ENCODE peak calls at places on chromosomes 11 and 22, in eight cellular contexts. H is tibial artery, I is IMR-90, X is A549, U is mucosa of descending colon, S is body of pancreas, G is left ventricle myocardium inferior, O is cardiac muscle cell. N is an unnamed sample. For H3K4me1, the result is how much of the 10 kb centered on the place peaks cover.

GRCh38 chr11:119702261-119702591 is 26.8 kb downstream of the NECTIN1 start:
- DNase-seq in S (no peak), H (no peak), I (peak), G (no peak), X (no peak), O (no peak), U (no peak), N (no peak)

GRCh38 chr22:19595532-19595931 is 71.3 kb upstream of the CLDN5 start:
- DNase-seq in U (no peak), H (no peak), O (no peak), I (no peak), G (no peak), X (no peak), S (no peak), N (no peak)

GRCh38 chr11:75563978-75564552 is 2.0 kb downstream of the SERPINH1 start:
- DNase-seq in I (peak), H (peak), X (no peak), O (peak), S (no peak), U (peak), G (peak), N (no peak)

GRCh38 chr11:59901306-59901705 is 22.7 kb downstream of the OOSP3 start:
- DNase-seq in G (no peak), H (no peak), S (no peak), U (no peak), O (no peak), I (no peak), X (peak), N (no peak)

GRCh38 chr11:128624269-128625170 is 37.2 kb upstream of the ETS1 start:
- DNase-seq in X (no peak), O (no peak), H (no peak), S (peak), I (no peak), U (peak), G (no peak), N (no peak)

GRCh38 chr11:32456864-32457263 is 21.5 kb upstream of the WT1 start:
- DNase-seq in G (no peak), S (no peak), H (no peak), O (no peak), I (no peak), U (no peak), X (no peak), N (no peak)

GRCh38 chr22:46025973-46026906 is 49.3 kb upstream of the WNT7B start:
- DNase-seq in O (no peak), G (peak), H (peak), X (no peak), S (peak), I (no peak), U (no peak), N (no peak)

GRCh38 chr11:74283580-74284180 is 27.8 kb downstream of the P4HA3 start:
- DNase-seq in H (no peak), I (no peak), G (no peak), O (no peak), X (peak), S (no peak), U (no peak), N (no peak)

GRCh38 chr11:100397401-100397800 is 289.7 kb upstream of the ARHGAP42 start:
- DNase-seq in I (no peak), S (no peak), H (no peak), U (no peak), X (no peak), O (no peak), G (no peak), N (no peak)

GRCh38 chr11:33536178-33536577 is 164.4 kb downstream of the C11orf91 start:
- DNase-seq in U (no peak), X (no peak), S (no peak), I (no peak), G (no peak), H (no peak), O (no peak), N (no peak)

GRCh38 chr11:12674936-12675696 is 895 bp downstream of the TEAD1 start:
- DNase-seq in S (peak), X (no peak), H (peak), I (no peak), O (peak), G (peak), U (no peak), N (no peak)

GRCh38 chr11:2377511-2378443 is 667 bp downstream of the CD81 start:
- DNase-seq in I (peak), G (peak), H (peak), S (peak), O (peak), U (peak), X (peak), N (no peak)

GRCh38 chr11:122612123-122612824 is 43.2 kb upstream of the UBASH3B start:
- DNase-seq in I (no peak), U (no peak), H (no peak), O (no peak), S (no peak), X (no peak), G (no peak), N (no peak)

GRCh38 chr11:46246514-46246913 is 30.9 kb upstream of the CREB3L1 start:
- DNase-seq in O (no peak), S (no peak), U (no peak), G (no peak), X (no peak), H (no peak), I (peak), N (no peak)

GRCh38 chr22:47296405-47297260 is 534.2 kb downstream of the TBC1D22A start:
- DNase-seq in U (no peak), X (no peak), S (no peak), G (no peak), O (no peak), I (no peak), H (no peak), N (no peak)

GRCh38 chr11:18844753-18845367 is 53.3 kb upstream of the PTPN5 start:
- DNase-seq in I (peak), U (no peak), G (no peak), S (no peak), O (peak), X (peak), H (no peak), N (no peak)

GRCh38 chr11:92149996-92150395 is 74.6 kb upstream of the FAT3 start:
- DNase-seq in U (no peak), I (peak), G (no peak), S (no peak), X (peak), H (no peak), O (no peak), N (no peak)

GRCh38 chr11:92154611-92155010 is 70.0 kb upstream of the FAT3 start:
- DNase-seq in G (no peak), I (no peak), O (no peak), S (no peak), H (no peak), X (no peak), U (no peak), N (no peak)

GRCh38 chr11:92152245-92152644 is 72.4 kb upstream of the FAT3 start:
- DNase-seq in G (no peak), X (peak), U (no peak), O (no peak), I (no peak), S (no peak), H (no peak), N (no peak)

GRCh38 chr11:92153542-92153941 is 71.1 kb upstream of the FAT3 start:
- DNase-seq in H (no peak), G (no peak), U (no peak), S (no peak), X (no peak), I (no peak), O (no peak), N (no peak)
- H3K4me1 ChIP-seq in H (under half), G (under half), U (under half), S (under half), X (under half), I (under half), O (under half), N (under half)

DNA sequence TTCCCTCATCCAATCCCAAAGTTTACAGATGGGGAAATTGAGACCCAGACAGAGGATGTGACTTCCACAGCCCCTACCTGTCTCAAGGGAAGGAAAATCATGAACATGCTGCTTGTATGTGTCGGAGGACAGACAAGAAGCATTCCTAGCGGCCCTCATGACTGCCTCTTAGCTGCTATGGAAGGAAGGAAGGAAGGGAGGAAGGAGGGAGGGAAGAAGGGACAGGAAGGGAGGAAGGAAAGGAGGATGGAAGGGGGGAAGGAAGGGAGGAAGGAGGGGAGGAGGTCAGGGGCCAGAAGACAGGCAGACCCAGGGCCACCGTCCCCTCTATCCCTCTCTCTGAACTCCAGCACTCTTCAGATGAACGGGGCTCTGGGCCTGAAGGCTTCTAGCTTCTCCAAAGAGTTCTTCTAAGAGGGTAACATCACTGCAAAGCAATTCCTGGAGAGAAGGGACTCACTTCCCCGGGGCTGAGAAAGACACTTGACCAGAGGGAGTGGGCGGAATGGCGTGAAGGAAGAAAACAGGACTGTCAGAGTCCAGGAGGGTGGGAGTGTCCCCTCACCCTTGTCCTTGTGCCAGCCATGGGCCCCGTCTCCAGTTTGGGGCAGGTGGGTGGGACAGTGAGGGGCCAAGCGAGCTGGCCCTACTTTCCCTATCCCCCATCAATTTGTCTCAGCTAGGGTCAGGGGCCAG is 149.4 kb downstream of the FEZ1 start:
- DNase-seq in H (no peak), O (no peak), X (no peak), U (no peak), I (no peak), G (no peak), S (no peak), N (no peak)
- H3K4me1 ChIP-seq in H (under half), O (under half), X (under half), U (under half), I (under half), G (under half), S (under half), N (under half)

GRCh38 chr22:32680277-32680676 is 121.2 kb upstream of the TIMP3 start:
- DNase-seq in H (no peak), U (no peak), X (no peak), O (no peak), G (no peak), S (no peak), I (no peak), N (no peak)

GRCh38 chr22:32684822-32685187 is 116.7 kb upstream of the TIMP3 start:
- DNase-seq in G (no peak), O (no peak), H (no peak), U (no peak), S (no peak), I (peak), X (no peak), N (no peak)

GRCh38 chr22:32684148-32684821 is 117.2 kb upstream of the TIMP3 start:
- DNase-seq in H (no peak), G (no peak), U (no peak), X (no peak), S (no peak), O (no peak), I (peak), N (no peak)

GRCh38 chr22:32677876-32678275 is 123.6 kb upstream of the TIMP3 start:
- DNase-seq in X (no peak), S (no peak), U (no peak), H (no peak), O (no peak), I (no peak), G (no peak), N (no peak)

DNA sequence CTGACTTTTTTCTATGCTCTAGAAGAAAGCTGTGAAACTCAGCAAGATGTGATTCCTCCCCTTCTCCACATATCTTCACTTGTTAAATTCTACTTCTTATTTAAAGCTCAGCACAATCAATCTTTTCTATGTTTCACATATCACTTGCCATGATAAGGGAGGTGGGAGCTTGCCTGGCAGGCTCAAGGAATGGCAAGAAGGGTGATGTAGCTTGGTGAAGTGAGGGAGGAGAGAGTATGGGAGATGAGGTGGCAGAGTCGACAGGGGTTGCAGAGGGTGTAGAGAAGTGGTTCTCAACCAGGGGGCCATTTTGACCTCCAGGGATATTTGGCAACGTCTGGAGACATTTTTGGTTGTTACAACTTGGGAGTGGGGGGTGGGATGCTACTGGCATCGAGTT is 120.6 kb upstream of the TIMP3 start:
- DNase-seq in H (no peak), I (no peak), U (no peak), S (no peak), X (no peak), O (no peak), G (no peak), N (no peak)
- H3K4me1 ChIP-seq in H (under half), I (under half), U (under half), S (under half), X (under half), O (under half), G (under half), N (under half)

GRCh38 chr11:9617960-9618359 is 44.5 kb downstream of the WEE1 start:
- DNase-seq in O (no peak), H (no peak), G (no peak), I (peak), S (no peak), X (peak), U (no peak), N (no peak)
- H3K4me1 ChIP-seq in O (under half), H (under half), G (under half), I (under half), S (under half), X (under half), U (under half), N (under half)

GRCh38 chr22:22872722-22873708 is 14.6 kb upstream of the IGLL5 start:
- DNase-seq in H (no peak), X (no peak), U (no peak), O (no peak), S (no peak), I (no peak), G (no peak), N (no peak)
- H3K4me1 ChIP-seq in H (under half), X (under half), U (under half), O (under half), S (under half), I (under half), G (under half), N (under half)

DNA sequence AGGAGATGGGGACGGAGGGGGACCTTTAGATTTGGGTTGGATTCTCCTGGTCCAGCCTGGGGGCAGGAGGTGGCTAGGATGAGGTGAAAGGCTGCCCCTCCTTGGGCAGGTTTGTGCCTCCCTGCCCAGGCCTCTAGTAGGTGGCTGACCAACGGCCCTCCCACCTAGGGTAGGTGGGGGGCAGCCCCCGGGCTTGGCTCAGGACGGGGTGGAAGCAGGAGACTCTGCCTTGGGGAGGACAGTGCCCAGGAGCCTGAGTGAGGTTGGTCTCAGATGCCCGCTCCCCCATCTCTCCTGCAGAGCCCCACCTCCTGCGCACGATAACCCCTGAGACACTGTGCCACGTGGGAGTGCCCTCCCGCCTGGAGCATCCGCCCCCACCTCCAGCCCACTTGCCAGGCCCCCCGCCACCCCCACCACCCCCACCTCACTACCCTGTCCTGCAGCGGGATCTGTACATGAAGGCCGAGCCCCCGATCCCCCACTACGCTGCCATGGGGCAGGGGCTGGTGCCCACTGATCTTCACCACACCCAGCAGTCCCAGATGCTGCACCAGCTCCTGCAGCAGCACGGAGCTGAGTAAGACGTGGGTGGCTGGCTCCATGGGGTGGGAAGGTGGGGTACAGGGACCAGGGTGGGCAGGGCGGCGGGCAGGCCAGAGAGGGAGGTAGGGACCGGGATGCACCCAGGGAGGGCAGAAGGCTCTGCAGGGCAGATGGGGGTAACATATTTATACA is 17.7 kb downstream of the MYRF start:
- DNase-seq in U (peak), I (no peak), S (no peak), O (no peak), X (no peak), G (no peak), H (no peak), N (no peak)
- H3K4me1 ChIP-seq in U (under half), I (under half), S (under half), O (under half), X (half or more), G (under half), H (under half), N (under half)

N was measured in lung.